ENCODE peak calls at places on chromosomes 12 and 14, in six cellular contexts. One of them, this sample, is unnamed. For H3K36me3 and H3K4me1, the result is how much of the 10 kb centered on the place peaks cover.

GRCh38 chr12:94768398-94769039 is 118.2 kb upstream of the TMCC3 start:
- DNase-seq in GM12878: peak
- DNase-seq in HCT116: no peak
- DNase-seq in uterus: no peak
- DNase-seq in body of pancreas: no peak
- DNase-seq in heart left ventricle: no peak
- DNase-seq in this sample: peak

GRCh38 chr14:55889124-55889523 is 229.1 kb upstream of the PELI2 start:
- DNase-seq in GM12878: no peak
- DNase-seq in HCT116: no peak
- DNase-seq in uterus: no peak
- DNase-seq in body of pancreas: peak
- DNase-seq in heart left ventricle: no peak
- DNase-seq in this sample: no peak

GRCh38 chr14:76776306-76777251 is 15.3 kb downstream of the VASH1 start:
- DNase-seq in GM12878: no peak
- DNase-seq in HCT116: no peak
- DNase-seq in uterus: no peak
- DNase-seq in body of pancreas: peak
- DNase-seq in heart left ventricle: no peak
- DNase-seq in this sample: no peak

GRCh38 chr12:102474438-102475064 is 5.8 kb downstream of the IGF1 start:
- DNase-seq in GM12878: no peak
- DNase-seq in HCT116: peak
- DNase-seq in uterus: no peak
- DNase-seq in body of pancreas: no peak
- DNase-seq in heart left ventricle: no peak
- DNase-seq in this sample: no peak

GRCh38 chr14:20412422-20412821 is 879 bp downstream of the TEP1 start:
- DNase-seq in GM12878: peak
- DNase-seq in HCT116: no peak
- DNase-seq in uterus: no peak
- DNase-seq in body of pancreas: no peak
- DNase-seq in heart left ventricle: no peak
- DNase-seq in this sample: no peak

GRCh38 chr14:49549881-49550280 is 36.3 kb downstream of the RPS29 start:
- DNase-seq in GM12878: no peak
- DNase-seq in HCT116: no peak
- DNase-seq in uterus: no peak
- DNase-seq in body of pancreas: no peak
- DNase-seq in heart left ventricle: no peak
- DNase-seq in this sample: no peak

GRCh38 chr12:24227550-24227949 is 278.1 kb upstream of the SOX5 start:
- DNase-seq in GM12878: no peak
- DNase-seq in HCT116: no peak
- DNase-seq in uterus: no peak
- DNase-seq in body of pancreas: no peak
- DNase-seq in heart left ventricle: no peak
- DNase-seq in this sample: no peak

GRCh38 chr14:67763158-67763822 is 53.1 kb downstream of the ZFYVE26 start:
- DNase-seq in GM12878: no peak
- DNase-seq in HCT116: no peak
- DNase-seq in uterus: no peak
- DNase-seq in body of pancreas: no peak
- DNase-seq in heart left ventricle: no peak
- DNase-seq in this sample: no peak

GRCh38 chr12:101491325-101491724 is 16.2 kb downstream of the SPIC start:
- DNase-seq in GM12878: no peak
- DNase-seq in HCT116: no peak
- DNase-seq in uterus: no peak
- DNase-seq in body of pancreas: no peak
- DNase-seq in heart left ventricle: no peak
- DNase-seq in this sample: no peak

GRCh38 chr14:77111021-77111420 is 13.0 kb downstream of the CIPC start:
- DNase-seq in GM12878: no peak
- DNase-seq in HCT116: no peak
- DNase-seq in uterus: no peak
- DNase-seq in body of pancreas: no peak
- DNase-seq in heart left ventricle: no peak
- DNase-seq in this sample: no peak

GRCh38 chr12:75505706-75506312 is 5.6 kb downstream of the KRR1 start:
- DNase-seq in GM12878: no peak
- DNase-seq in HCT116: no peak
- DNase-seq in uterus: no peak
- DNase-seq in body of pancreas: no peak
- DNase-seq in heart left ventricle: no peak
- DNase-seq in this sample: no peak

GRCh38 chr12:45518516-45519235 is 210.8 kb upstream of the ARID2 start:
- DNase-seq in GM12878: no peak
- DNase-seq in HCT116: no peak
- DNase-seq in uterus: no peak
- DNase-seq in body of pancreas: no peak
- DNase-seq in heart left ventricle: no peak
- DNase-seq in this sample: no peak

GRCh38 chr12:25730489-25731349 is 177.6 kb upstream of the LMNTD1 start:
- DNase-seq in GM12878: no peak
- DNase-seq in HCT116: no peak
- DNase-seq in uterus: no peak
- DNase-seq in body of pancreas: no peak
- DNase-seq in heart left ventricle: no peak
- DNase-seq in this sample: no peak

GRCh38 chr12:31929140-31929526 is 30.1 kb upstream of the RESF1 start:
- DNase-seq in GM12878: no peak
- DNase-seq in HCT116: no peak
- DNase-seq in uterus: no peak
- DNase-seq in body of pancreas: no peak
- DNase-seq in heart left ventricle: no peak
- DNase-seq in this sample: no peak

GRCh38 chr12:6871052-6871957 is 1.8 kb downstream of the SPSB2 start:
- DNase-seq in GM12878: no peak
- DNase-seq in HCT116: peak
- DNase-seq in uterus: no peak
- DNase-seq in body of pancreas: no peak
- DNase-seq in heart left ventricle: no peak
- DNase-seq in this sample: peak

GRCh38 chr12:1346126-1346525 is 248.3 kb downstream of the FBXL14 start:
- DNase-seq in GM12878: no peak
- DNase-seq in HCT116: no peak
- DNase-seq in uterus: no peak
- DNase-seq in body of pancreas: no peak
- DNase-seq in heart left ventricle: no peak
- DNase-seq in this sample: no peak

GRCh38 chr12:94037444-94037843 is 110.9 kb upstream of the PLXNC1 start:
- DNase-seq in GM12878: no peak
- DNase-seq in HCT116: no peak
- DNase-seq in uterus: no peak
- DNase-seq in body of pancreas: no peak
- DNase-seq in heart left ventricle: no peak
- DNase-seq in this sample: no peak

GRCh38 chr12:76708291-76708690 is 55.6 kb upstream of the ZDHHC17 start:
- DNase-seq in GM12878: no peak
- DNase-seq in HCT116: no peak
- DNase-seq in uterus: peak
- DNase-seq in body of pancreas: no peak
- DNase-seq in heart left ventricle: no peak
- DNase-seq in this sample: no peak

GRCh38 chr14:62957562-62957961 is 87.7 kb downstream of the KCNH5 start:
- DNase-seq in GM12878: no peak
- DNase-seq in HCT116: no peak
- DNase-seq in uterus: no peak
- DNase-seq in body of pancreas: no peak
- DNase-seq in heart left ventricle: no peak
- DNase-seq in this sample: no peak

GRCh38 chr12:1907652-1908611 is 10.5 kb downstream of the CACNA2D4 start:
- DNase-seq in GM12878: no peak
- DNase-seq in HCT116: no peak
- DNase-seq in uterus: peak
- DNase-seq in body of pancreas: no peak
- DNase-seq in heart left ventricle: peak
- DNase-seq in this sample: peak

GRCh38 chr12:126185025-126185424 is 1119.8 kb downstream of the AACS start:
- DNase-seq in GM12878: no peak
- DNase-seq in HCT116: no peak
- DNase-seq in uterus: no peak
- DNase-seq in body of pancreas: peak
- DNase-seq in heart left ventricle: no peak
- DNase-seq in this sample: no peak

GRCh38 chr14:61602733-61603077 is 92.6 kb upstream of the HIF1A start:
- DNase-seq in GM12878: no peak
- DNase-seq in HCT116: no peak
- DNase-seq in uterus: no peak
- DNase-seq in body of pancreas: no peak
- DNase-seq in heart left ventricle: no peak
- DNase-seq in this sample: no peak

GRCh38 chr12:102374190-102374589 is 106.2 kb downstream of the IGF1 start:
- DNase-seq in GM12878: no peak
- DNase-seq in HCT116: no peak
- DNase-seq in uterus: no peak
- DNase-seq in body of pancreas: no peak
- DNase-seq in heart left ventricle: no peak
- DNase-seq in this sample: no peak

GRCh38 chr12:132886529-132887477 is 602 bp downstream of the CHFR start:
- DNase-seq in GM12878: no peak
- DNase-seq in HCT116: no peak
- DNase-seq in uterus: no peak
- DNase-seq in body of pancreas: peak
- DNase-seq in heart left ventricle: no peak
- DNase-seq in this sample: peak

DNA sequence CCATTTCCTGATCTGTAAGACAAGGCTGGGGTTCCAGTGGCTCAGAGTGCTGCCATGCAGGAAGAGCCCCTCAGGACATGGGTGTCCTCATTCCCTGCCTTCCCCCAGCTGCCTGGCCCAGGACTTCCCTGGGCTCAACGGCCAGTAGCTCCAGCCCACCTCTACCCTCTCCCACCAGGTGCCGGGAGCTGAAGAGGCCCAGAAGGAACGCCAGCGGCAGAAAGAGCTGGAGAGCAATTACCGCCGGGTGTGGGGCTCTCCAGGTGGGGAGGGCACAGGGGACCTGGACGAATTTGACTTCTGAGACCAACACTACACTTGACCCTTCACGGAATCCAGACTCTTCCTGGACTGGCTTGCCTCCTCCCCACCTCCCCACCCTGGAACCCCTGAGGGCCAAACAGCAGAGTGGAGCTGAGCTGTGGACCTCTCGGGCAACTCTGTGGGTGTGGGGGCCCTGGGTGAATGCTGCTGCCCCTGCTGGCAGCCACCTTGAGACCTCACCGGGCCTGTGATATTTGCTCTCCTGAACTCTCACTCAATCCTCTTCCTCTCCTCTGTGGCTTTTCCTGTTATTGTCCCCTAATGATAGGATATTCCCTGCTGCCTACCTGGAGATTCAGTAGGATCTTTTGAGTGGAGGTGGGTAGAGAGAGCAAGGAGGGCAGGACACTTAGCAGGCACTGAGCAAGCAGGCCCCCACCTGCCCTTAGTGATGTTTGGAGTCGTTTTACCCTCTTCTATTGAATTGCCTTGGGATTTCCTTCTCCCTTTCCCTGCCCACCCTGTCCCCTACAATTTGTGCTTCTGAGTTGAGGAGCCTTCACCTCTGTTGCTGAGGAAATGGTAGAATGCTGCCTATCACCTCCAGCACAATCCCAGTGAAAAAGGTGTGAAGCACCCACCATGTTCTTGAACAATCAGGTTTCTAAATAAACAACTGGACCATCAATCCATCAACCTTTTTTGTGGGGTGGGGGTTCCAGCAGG is 17.6 kb downstream of the AGAP2 start:
- DNase-seq in GM12878: no peak
- DNase-seq in HCT116: no peak
- DNase-seq in uterus: no peak
- DNase-seq in body of pancreas: no peak
- DNase-seq in heart left ventricle: no peak
- DNase-seq in this sample: no peak
- H3K36me3 ChIP-seq in GM12878: under half
- H3K36me3 ChIP-seq in HCT116: under half
- H3K36me3 ChIP-seq in uterus: under half
- H3K36me3 ChIP-seq in body of pancreas: under half
- H3K36me3 ChIP-seq in heart left ventricle: half or more
- H3K36me3 ChIP-seq in this sample: under half

GRCh38 chr14:101122855-101123129 is 219.3 kb upstream of the RTL1 start:
- DNase-seq in GM12878: no peak
- DNase-seq in HCT116: no peak
- DNase-seq in uterus: peak
- DNase-seq in body of pancreas: no peak
- DNase-seq in heart left ventricle: no peak
- DNase-seq in this sample: no peak
- H3K4me1 ChIP-seq in GM12878: under half
- H3K4me1 ChIP-seq in HCT116: under half
- H3K4me1 ChIP-seq in uterus: under half
- H3K4me1 ChIP-seq in body of pancreas: under half
- H3K4me1 ChIP-seq in heart left ventricle: under half
- H3K4me1 ChIP-seq in this sample: under half

GRCh38 chr14:89011327-89011726 is 186.9 kb downstream of the TTC8 start:
- DNase-seq in GM12878: no peak
- DNase-seq in HCT116: no peak
- DNase-seq in uterus: no peak
- DNase-seq in body of pancreas: no peak
- DNase-seq in heart left ventricle: no peak
- DNase-seq in this sample: no peak
- TF ChIP-seq POLR2A in GM12878: no peak
- TF ChIP-seq POLR2A in HCT116: no peak
- TF ChIP-seq POLR2A in uterus: no peak
- TF ChIP-seq POLR2A in body of pancreas: no peak
- TF ChIP-seq POLR2A in heart left ventricle: no peak
- TF ChIP-seq POLR2A in this sample: no peak

GRCh38 chr14:104773505-104774452 is 20.8 kb downstream of the SIVA1 start:
- DNase-seq in GM12878: no peak
- DNase-seq in HCT116: no peak
- DNase-seq in uterus: no peak
- DNase-seq in body of pancreas: no peak
- DNase-seq in heart left ventricle: no peak
- DNase-seq in this sample: no peak
- H3K36me3 ChIP-seq in GM12878: under half
- H3K36me3 ChIP-seq in HCT116: under half
- H3K36me3 ChIP-seq in uterus: under half
- H3K36me3 ChIP-seq in body of pancreas: under half
- H3K36me3 ChIP-seq in heart left ventricle: half or more
- H3K36me3 ChIP-seq in this sample: under half

DNA sequence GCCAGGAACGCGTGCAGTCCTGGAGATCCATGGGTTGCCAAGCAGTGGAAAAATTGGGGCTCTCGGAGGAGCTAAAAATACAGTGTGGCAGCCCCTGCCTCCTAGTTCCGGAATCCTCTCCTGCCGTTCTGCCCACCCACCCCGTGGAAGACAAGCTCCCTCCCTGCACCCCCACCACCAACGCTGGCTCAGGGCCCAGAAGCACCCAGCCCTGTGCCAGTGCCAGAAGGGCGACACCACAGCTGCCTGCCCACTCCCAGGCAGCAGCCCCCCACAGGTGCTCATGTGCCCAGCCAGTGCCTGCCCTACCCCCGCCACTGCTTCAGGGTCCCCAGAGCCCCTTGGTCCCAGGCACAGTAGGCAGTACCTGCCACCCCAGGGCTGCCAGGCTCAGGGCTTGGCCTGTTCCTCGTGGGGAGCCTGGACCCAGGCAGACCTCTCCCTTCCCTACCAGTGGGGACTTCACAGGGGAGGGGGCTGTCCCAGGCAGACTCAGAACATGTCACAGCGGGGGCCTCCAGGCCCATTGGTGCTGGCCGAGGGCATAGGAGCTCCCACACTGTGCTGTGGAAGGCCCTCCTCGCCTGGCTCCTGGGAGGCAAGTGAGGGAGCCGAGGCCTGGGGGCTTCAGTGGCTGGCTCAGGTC is 7.4 kb downstream of the INF2 start:
- DNase-seq in GM12878: no peak
- DNase-seq in HCT116: no peak
- DNase-seq in uterus: no peak
- DNase-seq in body of pancreas: no peak
- DNase-seq in heart left ventricle: no peak
- DNase-seq in this sample: no peak
- H3K4me1 ChIP-seq in GM12878: under half
- H3K4me1 ChIP-seq in HCT116: under half
- H3K4me1 ChIP-seq in uterus: under half
- H3K4me1 ChIP-seq in body of pancreas: under half
- H3K4me1 ChIP-seq in heart left ventricle: half or more
- H3K4me1 ChIP-seq in this sample: under half